ENCODE peak calls at places on chromosomes 11 and 22, in nine cellular contexts. One of them, this sample, is unnamed.

GRCh38 chr11:103581680-103582265 is 454.7 kb upstream of the DDI1 start:
- DNase-seq in bronchial epithelial cell: no peak
- DNase-seq in ecto neural progenitor cell: no peak
- DNase-seq in SHP77: no peak
- DNase-seq in hypothalamus: no peak
- DNase-seq in fibroblast of mammary gland: no peak
- DNase-seq in endothelial cell: no peak
- DNase-seq in NAMALWA: no peak
- DNase-seq in activated gamma-delta T cell treated with Interleukin-2 at 50 U/mL for 16 hours: no peak
- DNase-seq in this sample: no peak

GRCh38 chr11:88552377-88553029 is 215.0 kb upstream of the CTSC start:
- DNase-seq in endothelial cell: peak
- DNase-seq in ecto neural progenitor cell: peak
- DNase-seq in hypothalamus: no peak
- DNase-seq in bronchial epithelial cell: peak
- DNase-seq in SHP77: peak
- DNase-seq in activated gamma-delta T cell treated with Interleukin-2 at 50 U/mL for 16 hours: peak
- DNase-seq in fibroblast of mammary gland: peak
- DNase-seq in NAMALWA: peak
- DNase-seq in this sample: peak

GRCh38 chr11:73384871-73385692 is 8.9 kb downstream of the RELT start:
- DNase-seq in fibroblast of mammary gland: no peak
- DNase-seq in endothelial cell: no peak
- DNase-seq in hypothalamus: peak
- DNase-seq in bronchial epithelial cell: no peak
- DNase-seq in activated gamma-delta T cell treated with Interleukin-2 at 50 U/mL for 16 hours: no peak
- DNase-seq in SHP77: no peak
- DNase-seq in NAMALWA: peak
- DNase-seq in ecto neural progenitor cell: no peak
- DNase-seq in this sample: no peak

GRCh38 chr11:69080361-69080973 is 31.7 kb downstream of the TPCN2 start:
- DNase-seq in NAMALWA: no peak
- DNase-seq in ecto neural progenitor cell: no peak
- DNase-seq in activated gamma-delta T cell treated with Interleukin-2 at 50 U/mL for 16 hours: peak
- DNase-seq in fibroblast of mammary gland: peak
- DNase-seq in bronchial epithelial cell: peak
- DNase-seq in SHP77: no peak
- DNase-seq in hypothalamus: no peak
- DNase-seq in endothelial cell: no peak
- DNase-seq in this sample: no peak

GRCh38 chr11:118740892-118741291 is 50.1 kb downstream of the DDX6 start:
- DNase-seq in SHP77: no peak
- DNase-seq in NAMALWA: no peak
- DNase-seq in ecto neural progenitor cell: no peak
- DNase-seq in hypothalamus: no peak
- DNase-seq in fibroblast of mammary gland: no peak
- DNase-seq in bronchial epithelial cell: no peak
- DNase-seq in activated gamma-delta T cell treated with Interleukin-2 at 50 U/mL for 16 hours: no peak
- DNase-seq in endothelial cell: no peak
- DNase-seq in this sample: no peak

GRCh38 chr11:110711776-110712642 is at the start of gene ARHGAP20:
- DNase-seq in bronchial epithelial cell: no peak
- DNase-seq in activated gamma-delta T cell treated with Interleukin-2 at 50 U/mL for 16 hours: peak
- DNase-seq in fibroblast of mammary gland: peak
- DNase-seq in ecto neural progenitor cell: peak
- DNase-seq in hypothalamus: peak
- DNase-seq in SHP77: no peak
- DNase-seq in endothelial cell: peak
- DNase-seq in NAMALWA: no peak
- DNase-seq in this sample: peak

GRCh38 chr11:17597770-17598169 is 50.7 kb downstream of the OTOG start:
- DNase-seq in ecto neural progenitor cell: no peak
- DNase-seq in endothelial cell: no peak
- DNase-seq in fibroblast of mammary gland: no peak
- DNase-seq in SHP77: no peak
- DNase-seq in hypothalamus: no peak
- DNase-seq in activated gamma-delta T cell treated with Interleukin-2 at 50 U/mL for 16 hours: no peak
- DNase-seq in bronchial epithelial cell: no peak
- DNase-seq in NAMALWA: no peak
- DNase-seq in this sample: no peak

GRCh38 chr22:43884600-43885318 is 7.1 kb downstream of the PNPLA5 start:
- DNase-seq in activated gamma-delta T cell treated with Interleukin-2 at 50 U/mL for 16 hours: peak
- DNase-seq in hypothalamus: peak
- DNase-seq in endothelial cell: peak
- DNase-seq in bronchial epithelial cell: peak
- DNase-seq in fibroblast of mammary gland: peak
- DNase-seq in NAMALWA: peak
- DNase-seq in SHP77: peak
- DNase-seq in ecto neural progenitor cell: peak
- DNase-seq in this sample: peak

GRCh38 chr22:28402066-28402465 is 277.6 kb downstream of the TTC28 start:
- DNase-seq in activated gamma-delta T cell treated with Interleukin-2 at 50 U/mL for 16 hours: no peak
- DNase-seq in hypothalamus: no peak
- DNase-seq in fibroblast of mammary gland: no peak
- DNase-seq in NAMALWA: no peak
- DNase-seq in SHP77: no peak
- DNase-seq in bronchial epithelial cell: no peak
- DNase-seq in endothelial cell: no peak
- DNase-seq in ecto neural progenitor cell: no peak
- DNase-seq in this sample: peak